ENCODE peak calls at places on chromosomes 1 and 21, in ten cellular contexts. X is endothelial cell, Z is BE2C, J is fibroblast of mammary gland, Y is IMR-90, A is lower lobe of right lung, T is AG10803, B is neural crest cell, N is mucosa of descending colon, K is GM12865. I is an unnamed sample.

GRCh38 chr1:2046225-2046917 is 3.8 kb upstream of the PRKCZ start:
- DNase-seq in X (peak; percentile 83), Y (no peak), T (no peak), Z (peak; percentile 78), K (peak; percentile 41), N (peak; percentile 85), J (peak; percentile 2), B (peak; percentile 53), A (peak; percentile 86), I (no peak)

GRCh38 chr1:7930547-7931445 is 9.8 kb downstream of the TNFRSF9 start:
- DNase-seq in T (no peak), Z (no peak), N (no peak), X (no peak), Y (no peak), B (no peak), K (no peak), A (no peak), J (no peak), I (no peak)

GRCh38 chr1:77825356-77825709 is 45.9 kb downstream of the MIGA1 start:
- DNase-seq in B (no peak), K (peak; percentile 65), Z (no peak), X (peak; percentile 6), Y (peak; percentile 91), J (peak; percentile 91), N (no peak), A (no peak), T (peak; percentile 83), I (no peak)

GRCh38 chr1:58786184-58786926 is 2.5 kb upstream of the JUN start:
- DNase-seq in A (no peak), N (no peak), T (peak; percentile 74), Y (peak; percentile 54), Z (no peak), B (no peak), K (no peak), X (no peak), J (peak; percentile 68), I (no peak)

GRCh38 chr1:183126000-183126366 is 60.1 kb upstream of the LAMC2 start:
- DNase-seq in Y (no peak), A (no peak), Z (no peak), B (no peak), K (no peak), N (no peak), X (no peak), J (no peak), T (no peak), I (no peak)

GRCh38 chr21:24727803-24728425 is 879.4 kb downstream of the MRPL39 start:
- DNase-seq in X (no peak), B (no peak), N (no peak), A (no peak), J (no peak), K (no peak), Y (peak; percentile 52), T (no peak), Z (no peak), I (no peak)

GRCh38 chr1:108082006-108082405 is 117.0 kb upstream of the VAV3 start:
- DNase-seq in X (no peak), B (no peak), K (no peak), Z (no peak), J (peak; percentile 15), Y (no peak), T (peak; percentile 3), N (no peak), A (no peak), I (no peak)

GRCh38 chr1:84758968-84759491 is 68.8 kb upstream of the SSX2IP start:
- DNase-seq in K (no peak), J (no peak), N (no peak), B (no peak), T (peak; percentile 49), Z (no peak), X (no peak), Y (peak; percentile 53), A (no peak), I (no peak)

GRCh38 chr1:34795916-34796315 is 3.1 kb downstream of the GJA4 start:
- DNase-seq in J (no peak), B (no peak), X (no peak), Z (no peak), T (no peak), N (no peak), K (no peak), A (no peak), Y (no peak), I (no peak)

GRCh38 chr1:180083164-180083563 is 71.5 kb upstream of the QSOX1 start:
- DNase-seq in Y (peak; percentile 43), N (no peak), J (no peak), Z (no peak), K (no peak), A (no peak), T (no peak), X (no peak), B (no peak), I (no peak)

GRCh38 chr1:23149110-23149509 is 19.5 kb downstream of the LUZP1 start:
- DNase-seq in Y (no peak), K (peak; percentile 10), X (no peak), T (no peak), A (no peak), B (no peak), N (no peak), Z (no peak), J (no peak), I (no peak)

GRCh38 chr1:244353572-244354091 is 98.1 kb downstream of the ADSS2 start:
- DNase-seq in B (no peak), J (peak; percentile 99), A (peak; percentile 67), N (peak; percentile 69), Y (peak; percentile 97), Z (peak; percentile 43), T (peak; percentile 91), K (peak; percentile 52), X (no peak), I (peak; percentile 16)

GRCh38 chr1:17207966-17208418 is 3.1 kb downstream of the PADI1 start:
- DNase-seq in Z (no peak), Y (peak; percentile 76), N (peak; percentile 10), T (peak; percentile 68), X (no peak), B (no peak), J (peak; percentile 75), K (peak; percentile 60), A (no peak), I (no peak)

GRCh38 chr1:109863699-109864062 is 47.0 kb upstream of the CSF1 start:
- DNase-seq in J (peak; percentile 44), K (no peak), N (no peak), Z (no peak), X (no peak), B (no peak), Y (no peak), T (peak; percentile 70), A (no peak), I (no peak)

GRCh38 chr1:182317489-182318180 is 74.0 kb downstream of the GLUL start:
- DNase-seq in Z (no peak), J (no peak), A (no peak), N (no peak), B (no peak), X (no peak), K (no peak), Y (no peak), T (no peak), I (no peak)

GRCh38 chr1:245051349-245052221 is 103.2 kb upstream of the KIF26B start:
- DNase-seq in T (no peak), J (no peak), N (no peak), Z (peak; percentile 30), X (peak; percentile 27), A (peak; percentile 80), K (no peak), B (no peak), Y (peak; percentile 62), I (no peak)

GRCh38 chr1:233613252-233614172 is at the start of gene KCNK1:
- DNase-seq in X (peak; percentile 50), T (peak; percentile 85), A (peak; percentile 87), J (peak; percentile 95), K (peak; percentile 57), Z (no peak), Y (peak; percentile 65), B (peak; percentile 24), N (peak; percentile 86), I (no peak)

GRCh38 chr1:2594001-2594640 is 7.5 kb downstream of the PRXL2B start:
- DNase-seq in X (no peak), T (peak; percentile 16), B (no peak), Z (peak; percentile 70), Y (no peak), A (peak; percentile 79), K (no peak), J (no peak), N (peak; percentile 79), I (no peak)

GRCh38 chr21:29084372-29084771 is 10.9 kb upstream of the CCT8 start:
- DNase-seq in Y (no peak), J (no peak), N (no peak), A (no peak), Z (no peak), X (no peak), K (no peak), B (no peak), T (no peak), I (no peak)

GRCh38 chr1:4270651-4271337 is 370.7 kb upstream of the C1orf174 start:
- DNase-seq in B (no peak), J (no peak), A (no peak), T (no peak), N (no peak), K (no peak), Y (no peak), X (no peak), Z (no peak), I (no peak)

GRCh38 chr1:204589409-204590038 is 73.3 kb downstream of the MDM4 start:
- DNase-seq in A (no peak), Y (peak; percentile 16), N (no peak), Z (no peak), B (no peak), T (peak; percentile 80), K (no peak), J (no peak), X (no peak), I (no peak)

GRCh38 chr1:45490623-45491463 is at the start of gene TESK2:
- DNase-seq in Y (peak; percentile 99), A (peak; percentile 96), J (peak; percentile 99), K (peak; percentile 100), Z (peak; percentile 88), N (peak; percentile 97), X (peak; percentile 96), T (peak; percentile 99), B (peak; percentile 87), I (peak; percentile 94)
- TF ChIP-seq CTCF in Y (peak; percentile 14), A (peak; percentile 25), J (no peak), K (no peak), Z (no peak), N (no peak), X (no peak), T (no peak), B (peak; percentile 32), I (peak; percentile 58)

GRCh38 chr21:40333731-40334130 is 466.5 kb downstream of the PCP4 start:
- DNase-seq in Z (no peak), T (no peak), A (no peak), N (no peak), Y (no peak), B (no peak), X (no peak), K (no peak), J (no peak), I (no peak)
- TF ChIP-seq CTCF in Z (no peak), T (no peak), A (no peak), N (no peak), Y (no peak), B (no peak), X (no peak), K (no peak), J (no peak), I (no peak)

GRCh38 chr1:164746677-164747076 is 187.7 kb downstream of the PBX1 start:
- DNase-seq in B (no peak), Y (no peak), A (no peak), J (no peak), Z (no peak), K (no peak), T (no peak), N (no peak), X (no peak), I (no peak)
- TF ChIP-seq CTCF in B (no peak), Y (no peak), A (no peak), J (no peak), Z (no peak), K (no peak), T (no peak), N (no peak), X (no peak), I (no peak)

GRCh38 chr1:40952744-40953315 is 26.7 kb upstream of the CTPS1 start:
- DNase-seq in K (no peak), Y (no peak), Z (no peak), B (no peak), J (no peak), N (no peak), A (no peak), X (no peak), T (no peak), I (no peak)
- TF ChIP-seq CTCF in K (no peak), Y (no peak), Z (no peak), B (no peak), J (no peak), N (no peak), A (no peak), X (no peak), T (no peak), I (no peak)